ENCODE peak calls at places on chromosomes 3 and 15, in eight cellular contexts. S, L, V, A, P, Q, O and F are unnamed samples.

GRCh38 chr3:60893946-60894345 is 357.3 kb downstream of the FHIT start:
- DNase-seq in A (no peak), O (no peak), P (no peak), V (no peak), L (no peak), S (no peak), Q (no peak), F (no peak)

GRCh38 chr15:79372428-79372827 is 59.7 kb upstream of the MINAR1 start:
- DNase-seq in V (no peak), A (no peak), S (no peak), L (no peak), O (no peak), Q (no peak), P (no peak), F (no peak)

GRCh38 chr3:144344925-144345548 is 373.4 kb downstream of the DIPK2A start:
- DNase-seq in S (no peak), O (no peak), V (no peak), A (no peak), P (no peak), L (no peak), Q (no peak), F (no peak)

GRCh38 chr15:99224815-99225214 is 24.6 kb downstream of the TTC23 start:
- DNase-seq in S (no peak), L (no peak), A (no peak), Q (no peak), O (no peak), V (no peak), P (no peak), F (no peak)

GRCh38 chr3:151426337-151426648 is 34.6 kb downstream of the IGSF10 start:
- DNase-seq in L (no peak), Q (no peak), S (no peak), P (no peak), V (peak; percentile 21), A (no peak), O (no peak), F (peak; percentile 42)

GRCh38 chr15:68312701-68313204 is 35.2 kb downstream of the FEM1B start:
- DNase-seq in S (no peak), O (peak; percentile 36), V (no peak), Q (peak; percentile 9), A (peak; percentile 24), L (peak; percentile 28), P (no peak), F (no peak)

GRCh38 chr15:45231061-45231576 is 20.9 kb upstream of the SLC28A2 start:
- DNase-seq in P (no peak), Q (no peak), S (no peak), V (no peak), L (no peak), O (no peak), A (no peak), F (no peak)

GRCh38 chr3:128296469-128297251 is 143.4 kb downstream of the EEFSEC start:
- DNase-seq in L (peak; percentile 20), Q (no peak), V (no peak), O (peak; percentile 27), P (no peak), A (no peak), S (no peak), F (no peak)

GRCh38 chr15:53378096-53378620 is 381.3 kb downstream of the WDR72 start:
- DNase-seq in A (no peak), O (no peak), V (no peak), S (no peak), Q (no peak), L (no peak), P (no peak), F (no peak)

GRCh38 chr15:90037510-90037860 is 36.4 kb downstream of the ZNF710 start:
- DNase-seq in V (no peak), Q (no peak), S (peak; percentile 50), P (no peak), L (no peak), A (peak; percentile 43), O (no peak), F (no peak)

GRCh38 chr15:90037961-90038633 is 37.0 kb downstream of the ZNF710 start:
- DNase-seq in S (peak; percentile 26), A (no peak), P (no peak), Q (no peak), L (no peak), V (peak; percentile 74), O (no peak), F (peak; percentile 81)

GRCh38 chr15:90038639-90039095 is 37.5 kb downstream of the ZNF710 start:
- DNase-seq in O (no peak), P (no peak), A (no peak), Q (no peak), L (no peak), S (no peak), V (no peak), F (no peak)

GRCh38 chr15:90040618-90041017 is 39.5 kb downstream of the ZNF710 start:
- DNase-seq in L (no peak), Q (no peak), P (no peak), V (no peak), O (no peak), A (no peak), S (no peak), F (no peak)

DNA sequence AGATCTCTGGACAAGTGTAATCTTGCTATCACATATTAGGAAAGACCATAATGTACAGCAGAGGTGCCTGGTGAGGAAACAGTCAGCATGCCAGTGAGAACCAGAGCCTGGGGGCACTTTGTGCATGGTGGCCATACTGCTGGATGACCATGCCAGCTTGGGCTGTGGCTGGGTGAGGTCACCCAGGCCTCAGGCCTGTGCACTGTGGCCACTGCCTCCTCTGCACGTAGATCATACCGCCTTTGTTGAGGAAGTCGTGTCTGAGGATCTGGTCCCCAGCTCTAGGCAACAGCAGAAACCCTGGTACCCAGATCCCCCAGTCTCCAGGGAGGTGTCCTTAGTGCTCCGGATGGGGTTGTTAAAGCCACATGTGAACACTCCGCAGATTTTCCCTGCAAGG is 38.9 kb downstream of the ZNF710 start:
- DNase-seq in O (no peak), V (no peak), L (no peak), P (no peak), S (no peak), Q (no peak), A (no peak), F (no peak)
- TF ChIP-seq CTCF in O (no peak), V (no peak), L (no peak), P (no peak), S (no peak), Q (no peak), A (no peak), F (no peak)

GRCh38 chr3:146747051-146747450 is 141.9 kb upstream of the PLSCR5 start:
- DNase-seq in S (no peak), P (no peak), A (peak; percentile 27), V (no peak), L (no peak), Q (no peak), O (no peak), F (no peak)

GRCh38 chr3:146746190-146746589 is 141.0 kb upstream of the PLSCR5 start:
- DNase-seq in S (peak; percentile 68), Q (no peak), L (no peak), O (no peak), A (peak; percentile 83), P (peak; percentile 24), V (no peak), F (no peak)

GRCh38 chr3:146750196-146750595 is 145.1 kb upstream of the PLSCR5 start:
- DNase-seq in Q (no peak), V (no peak), S (peak; percentile 46), P (peak; percentile 42), A (peak; percentile 54), O (no peak), L (no peak), F (no peak)

DNA sequence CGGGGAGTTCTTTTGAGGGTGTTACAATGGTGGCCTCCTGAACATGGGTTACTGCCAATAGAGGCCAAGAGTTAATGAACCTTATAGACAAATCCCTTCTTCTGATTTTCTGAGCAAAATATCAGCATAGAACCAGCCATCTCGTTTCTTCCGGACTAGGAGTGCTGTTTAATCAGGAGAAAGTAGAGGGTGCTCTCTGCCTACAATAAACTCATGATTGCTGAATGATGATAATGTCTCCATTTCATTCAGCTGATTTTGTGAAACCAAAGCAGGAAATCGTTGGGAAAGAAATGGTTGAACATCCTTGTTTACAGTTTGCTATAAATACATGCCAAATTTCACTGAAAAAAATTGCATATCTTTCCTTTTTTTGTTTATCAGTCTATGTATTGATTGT is 142.8 kb upstream of the PLSCR5 start:
- DNase-seq in L (no peak), Q (no peak), O (no peak), S (peak; percentile 35), A (peak; percentile 79), V (no peak), P (peak; percentile 29), F (no peak)
- TF ChIP-seq CTCF in L (peak; percentile 51), Q (no peak), O (no peak), S (no peak), A (peak; percentile 61), V (no peak), P (peak; percentile 55), F (no peak)

GRCh38 chr3:45947361-45947760 is 4.1 kb downstream of the CXCR6 start:
- DNase-seq in O (no peak), S (no peak), P (no peak), Q (no peak), V (no peak), L (no peak), A (no peak), F (no peak)

GRCh38 chr3:45946307-45946706 is 3.0 kb downstream of the CXCR6 start:
- DNase-seq in P (no peak), Q (no peak), L (no peak), A (no peak), V (no peak), S (no peak), O (no peak), F (no peak)

GRCh38 chr3:45943207-45943846 is at the start of gene CXCR6:
- DNase-seq in A (no peak), Q (no peak), P (no peak), V (no peak), S (no peak), O (no peak), L (no peak), F (no peak)

GRCh38 chr3:45946875-45947274 is 3.6 kb downstream of the CXCR6 start:
- DNase-seq in P (no peak), V (no peak), O (no peak), L (no peak), Q (no peak), A (no peak), S (no peak), F (no peak)

GRCh38 chr3:45944830-45945620 is 1.8 kb downstream of the CXCR6 start:
- DNase-seq in P (no peak), S (no peak), Q (no peak), V (no peak), A (no peak), L (no peak), O (no peak), F (no peak)
- TF ChIP-seq CTCF in P (no peak), S (no peak), Q (no peak), V (no peak), A (no peak), L (no peak), O (no peak), F (no peak)

DNA sequence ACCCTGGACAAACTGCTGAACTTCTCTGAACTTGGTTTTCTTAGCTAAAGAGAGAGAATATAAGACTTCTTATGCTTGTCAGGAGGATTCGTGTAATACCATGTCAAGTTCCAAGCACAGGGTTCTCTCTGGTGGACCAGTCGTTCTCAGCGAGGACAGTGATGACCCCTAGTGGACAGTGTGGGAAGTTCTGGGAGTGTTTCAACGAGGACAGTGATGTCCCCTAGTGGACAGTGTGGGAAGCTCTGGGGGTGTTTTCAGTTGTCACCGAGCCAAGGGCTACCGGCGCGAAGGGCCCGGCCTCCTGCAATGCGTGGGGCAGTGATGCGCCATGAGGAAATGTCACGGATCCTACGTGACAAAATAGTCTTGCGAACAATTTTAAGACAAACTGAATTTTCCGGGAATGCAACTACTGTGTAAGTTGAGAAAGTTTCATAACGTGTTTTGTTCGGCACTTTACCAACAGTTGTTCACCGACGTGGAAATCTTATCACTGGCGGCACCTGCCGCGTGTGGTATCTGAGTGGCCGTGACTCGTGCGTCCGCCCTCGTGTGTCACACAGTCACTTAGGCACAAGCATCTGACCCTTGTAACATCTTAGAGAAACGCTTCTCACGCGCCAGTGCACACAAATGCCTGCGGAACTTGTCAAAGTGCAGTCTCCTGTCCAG is 39.3 kb upstream of the MUC4 start:
- DNase-seq in V (peak; percentile 63), Q (peak; percentile 75), A (peak; percentile 87), L (peak; percentile 88), P (peak; percentile 86), S (peak; percentile 84), O (peak; percentile 92), F (peak; percentile 94)
- TF ChIP-seq CTCF in V (peak; percentile 100), Q (peak; percentile 100), A (peak; percentile 100), L (peak; percentile 100), P (peak; percentile 100), S (peak; percentile 100), O (peak; percentile 100), F (peak; percentile 100)